ENCODE peak calls at places on chromosomes 11 and 22, in five cellular contexts. T is endothelial cell of umbilical vein, G is H1, L is HCT116, N is K562. B is an unnamed sample.

GRCh38 chr11:2975594-2975993 is 16.5 kb downstream of the NAP1L4 start:
- DNase-seq in T (no peak), N (peak; percentile 49), L (peak; percentile 36), G (no peak), B (peak; percentile 53)

GRCh38 chr22:31828739-31829138 is 74.9 kb downstream of the DEPDC5 start:
- DNase-seq in G (no peak), T (no peak), L (no peak), N (no peak), B (no peak)

GRCh38 chr11:285894-286220 is 3.1 kb upstream of the PGGHG start:
- DNase-seq in T (no peak), N (no peak), G (peak; percentile 30), L (no peak), B (no peak)

GRCh38 chr11:2289859-2290258 is 11.9 kb downstream of the C11orf21 start:
- DNase-seq in T (no peak), N (no peak), G (no peak), L (no peak), B (no peak)

GRCh38 chr11:131841028-131841427 is 470.6 kb downstream of the NTM start:
- DNase-seq in T (peak; percentile 61), G (no peak), L (no peak), N (no peak), B (no peak)

GRCh38 chr11:112884012-112884767 is 77.0 kb upstream of the NCAM1 start:
- DNase-seq in G (no peak), T (no peak), L (no peak), N (no peak), B (no peak)

GRCh38 chr22:22397292-22397870 is 111.2 kb downstream of the ZNF280B start:
- DNase-seq in L (peak; percentile 24), T (no peak), N (peak; percentile 48), G (no peak), B (peak; percentile 15)

GRCh38 chr11:86800076-86800955 is at the start of gene PRSS23:
- DNase-seq in G (peak; percentile 76), T (peak; percentile 77), N (peak; percentile 38), L (no peak), B (peak; percentile 67)

GRCh38 chr11:132346558-132347148 is 976.2 kb downstream of the NTM start:
- DNase-seq in T (no peak), N (no peak), G (no peak), L (no peak), B (no peak)

GRCh38 chr22:35740616-35741015 is 22.9 kb downstream of the APOL5 start:
- DNase-seq in G (no peak), L (no peak), T (no peak), N (no peak), B (no peak)

GRCh38 chr11:84333196-84333595 is 1047.0 kb upstream of the CCDC90B start:
- DNase-seq in L (no peak), T (no peak), N (no peak), G (no peak), B (no peak)

GRCh38 chr22:19019029-19019678 is 83.1 kb upstream of the PRODH start:
- DNase-seq in L (no peak), T (no peak), G (peak; percentile 42), N (peak; percentile 20), B (no peak)

GRCh38 chr11:103633037-103633788 is 403.2 kb upstream of the DDI1 start:
- DNase-seq in N (no peak), L (no peak), T (peak; percentile 81), G (no peak), B (peak; percentile 64)

GRCh38 chr22:45891471-45891995 is 85.4 kb downstream of the WNT7B start:
- DNase-seq in T (no peak), N (no peak), G (no peak), L (no peak), B (no peak)

GRCh38 chr22:47616396-47617020 is 854.1 kb downstream of the TBC1D22A start:
- DNase-seq in T (no peak), L (no peak), G (no peak), N (no peak), B (no peak)

GRCh38 chr11:2276280-2276998 is 6.1 kb upstream of the ASCL2 start:
- DNase-seq in N (no peak), T (no peak), G (no peak), L (no peak), B (no peak)

GRCh38 chr22:31272522-31273446 is 19.5 kb downstream of the PIK3IP1 start:
- DNase-seq in G (peak; percentile 77), N (peak; percentile 27), L (peak; percentile 32), T (peak; percentile 67), B (peak; percentile 91)

GRCh38 chr11:48091426-48092102 is 111.2 kb downstream of the PTPRJ start:
- DNase-seq in G (peak; percentile 23), L (no peak), T (no peak), N (no peak), B (no peak)

GRCh38 chr11:110023711-110024110 is 69.5 kb upstream of the ZC3H12C start:
- DNase-seq in N (no peak), T (no peak), G (no peak), L (no peak), B (no peak)

GRCh38 chr22:49213731-49214352 is 613.8 kb downstream of the BRD1 start:
- DNase-seq in L (no peak), G (peak; percentile 32), N (no peak), T (no peak), B (no peak)

GRCh38 chr11:13984616-13985474 is 22.3 kb downstream of the SPON1 start:
- DNase-seq in N (no peak), T (no peak), L (no peak), G (no peak), B (no peak)

GRCh38 chr11:12724301-12725046 is 50.3 kb downstream of the TEAD1 start:
- DNase-seq in N (peak; percentile 68), L (peak; percentile 92), T (peak; percentile 96), G (peak; percentile 77), B (peak; percentile 95)

GRCh38 chr11:68215087-68215445 is 2.0 kb upstream of the KMT5B start:
- DNase-seq in T (no peak), G (no peak), N (no peak), L (no peak), B (no peak)

GRCh38 chr11:40337118-40337517 is 1122.3 kb downstream of the LRRC4C start:
- DNase-seq in G (no peak), T (peak; percentile 83), L (no peak), N (no peak), B (no peak)

GRCh38 chr11:125464266-125464662 is 31.8 kb downstream of the FEZ1 start:
- DNase-seq in L (no peak), T (no peak), N (peak; percentile 33), G (no peak), B (no peak)

GRCh38 chr11:66570117-66570825 is 1.9 kb upstream of the CTSF start:
- DNase-seq in L (no peak), T (no peak), N (no peak), G (no peak), B (peak; percentile 68)

GRCh38 chr11:111920908-111921307 is 2.2 kb downstream of the C11orf52 start:
- DNase-seq in L (no peak), G (no peak), N (no peak), T (no peak), B (no peak)

GRCh38 chr11:1373536-1374214 is 16.1 kb upstream of the BRSK2 start:
- DNase-seq in G (no peak), T (no peak), N (no peak), L (no peak), B (no peak)

GRCh38 chr11:16825968-16826367 is 87.5 kb downstream of the C11orf58 start:
- DNase-seq in T (no peak), N (no peak), L (no peak), G (no peak), B (no peak)

GRCh38 chr22:22816766-22817410 is 70.7 kb upstream of the IGLL5 start:
- DNase-seq in T (no peak), G (no peak), L (no peak), N (no peak), B (no peak)

GRCh38 chr11:65120831-65121230 is 1.1 kb downstream of the FAU start:
- DNase-seq in N (no peak), G (no peak), T (no peak), L (no peak), B (no peak)
- TF ChIP-seq POLR2AphosphoS5 in N (no peak), G (no peak), T (no peak), L (no peak), B (no peak)

GRCh38 chr11:34449013-34449412 is 10.3 kb downstream of the CAT start:
- DNase-seq in L (no peak), G (no peak), N (no peak), T (no peak), B (no peak)
- H3K4me2 ChIP-seq in L (no peak overlapping the region), G (no peak overlapping the region), N (no peak overlapping the region), T (no peak overlapping the region), B (no peak overlapping the region)

GRCh38 chr11:96943970-96944369 is 554.2 kb downstream of the JRKL start:
- DNase-seq in L (no peak), T (no peak), N (no peak), G (no peak), B (peak; percentile 3)

GRCh38 chr11:96942855-96943254 is 553.0 kb downstream of the JRKL start:
- DNase-seq in G (no peak), T (no peak), L (no peak), N (no peak), B (peak; percentile 1)

GRCh38 chr11:96949464-96949863 is 559.7 kb downstream of the JRKL start:
- DNase-seq in T (no peak), L (no peak), N (no peak), G (no peak), B (no peak)

DNA sequence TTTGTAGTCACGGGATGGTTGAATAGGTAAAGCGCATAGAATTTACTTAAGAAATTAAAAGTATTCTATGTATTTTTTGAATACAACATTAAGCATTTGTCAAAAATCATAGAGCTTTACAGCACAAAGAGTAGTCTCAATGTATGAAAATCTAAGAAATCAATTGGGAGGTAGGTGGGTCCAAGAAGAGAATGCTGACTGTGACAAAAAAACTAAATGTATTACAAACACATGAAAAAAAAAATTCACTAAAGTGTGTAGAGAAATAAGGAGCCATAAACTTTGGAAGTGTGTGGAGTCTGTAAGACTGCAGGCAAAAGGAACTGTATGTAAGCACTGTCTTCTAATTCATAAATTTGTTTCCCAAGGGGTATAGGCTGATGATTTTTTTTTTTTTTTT is 558.3 kb downstream of the JRKL start:
- DNase-seq in L (no peak), N (no peak), T (no peak), G (no peak), B (no peak)
- TF ChIP-seq POLR2AphosphoS5 in L (no peak), N (no peak), T (no peak), G (no peak), B (no peak)

DNA sequence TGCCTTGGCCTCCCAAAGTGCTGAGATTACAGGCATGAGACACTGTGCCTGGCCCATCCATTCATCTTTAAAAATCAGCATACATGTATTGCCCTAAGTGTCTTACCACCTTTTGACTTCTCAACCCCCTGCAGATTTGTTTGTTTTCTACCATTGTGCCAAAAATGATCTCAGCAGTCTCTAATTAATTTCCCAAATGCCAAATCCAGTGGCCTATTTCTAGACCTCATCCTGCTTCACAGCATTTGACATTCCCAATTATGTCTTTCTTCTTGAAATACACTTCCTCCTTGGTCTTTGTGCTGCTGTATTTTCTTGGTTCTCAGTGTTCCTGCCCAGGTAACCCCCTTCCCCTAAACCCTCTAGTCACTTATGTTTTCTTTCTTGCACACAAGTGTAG is 46.0 kb upstream of the GRAMD1B start:
- DNase-seq in T (no peak), L (no peak), G (no peak), N (no peak), B (no peak)
- H3K4me2 ChIP-seq in T (no peak overlapping the region), L (no peak overlapping the region), G (no peak overlapping the region), N (no peak overlapping the region), B (no peak overlapping the region)

B was measured in GM23338.